ENCODE peak calls at places on chromosomes 11 and 22, in seven cellular contexts. One of them, this sample, is unnamed.

GRCh38 chr11:100808904-100809491 is 121.9 kb downstream of the ARHGAP42 start:
- DNase-seq in prostate gland: no peak
- DNase-seq in transverse colon: no peak
- DNase-seq in breast epithelium: no peak
- DNase-seq in right lobe of liver: no peak
- DNase-seq in brain microvascular endothelial cell: peak
- DNase-seq in mucosa of descending colon: no peak
- DNase-seq in this sample: no peak

GRCh38 chr22:25797891-25798290 is 55.9 kb downstream of the MYO18B start:
- DNase-seq in prostate gland: no peak
- DNase-seq in transverse colon: no peak
- DNase-seq in breast epithelium: no peak
- DNase-seq in right lobe of liver: no peak
- DNase-seq in brain microvascular endothelial cell: no peak
- DNase-seq in mucosa of descending colon: no peak
- DNase-seq in this sample: no peak

GRCh38 chr11:69119170-69119569 is 36.6 kb upstream of the SMIM38 start:
- DNase-seq in prostate gland: no peak
- DNase-seq in transverse colon: no peak
- DNase-seq in breast epithelium: no peak
- DNase-seq in right lobe of liver: no peak
- DNase-seq in brain microvascular endothelial cell: no peak
- DNase-seq in mucosa of descending colon: no peak
- DNase-seq in this sample: no peak

GRCh38 chr11:44979536-44980399 is 29.1 kb upstream of the TP53I11 start:
- DNase-seq in prostate gland: peak
- DNase-seq in transverse colon: peak
- DNase-seq in breast epithelium: peak
- DNase-seq in right lobe of liver: peak
- DNase-seq in brain microvascular endothelial cell: no peak
- DNase-seq in mucosa of descending colon: peak
- DNase-seq in this sample: peak

GRCh38 chr11:35911616-35912165 is 32.2 kb upstream of the LDLRAD3 start:
- DNase-seq in prostate gland: no peak
- DNase-seq in transverse colon: no peak
- DNase-seq in breast epithelium: no peak
- DNase-seq in right lobe of liver: no peak
- DNase-seq in brain microvascular endothelial cell: no peak
- DNase-seq in mucosa of descending colon: no peak
- DNase-seq in this sample: no peak

GRCh38 chr11:72244317-72245231 is 598 bp upstream of the PHOX2A start:
- DNase-seq in prostate gland: no peak
- DNase-seq in transverse colon: no peak
- DNase-seq in breast epithelium: no peak
- DNase-seq in right lobe of liver: no peak
- DNase-seq in brain microvascular endothelial cell: no peak
- DNase-seq in mucosa of descending colon: no peak
- DNase-seq in this sample: no peak

GRCh38 chr22:49632199-49633009 is 195.3 kb downstream of the BRD1 start:
- DNase-seq in prostate gland: peak
- DNase-seq in transverse colon: peak
- DNase-seq in breast epithelium: no peak
- DNase-seq in right lobe of liver: peak
- DNase-seq in brain microvascular endothelial cell: peak
- DNase-seq in mucosa of descending colon: peak
- DNase-seq in this sample: peak

GRCh38 chr11:130042093-130042591 is 27.6 kb upstream of the APLP2 start:
- DNase-seq in prostate gland: no peak
- DNase-seq in transverse colon: no peak
- DNase-seq in breast epithelium: no peak
- DNase-seq in right lobe of liver: no peak
- DNase-seq in brain microvascular endothelial cell: peak
- DNase-seq in mucosa of descending colon: no peak
- DNase-seq in this sample: peak

GRCh38 chr11:133992121-133992520 is 35.4 kb upstream of the IGSF9B start:
- DNase-seq in prostate gland: no peak
- DNase-seq in transverse colon: no peak
- DNase-seq in breast epithelium: no peak
- DNase-seq in right lobe of liver: no peak
- DNase-seq in brain microvascular endothelial cell: no peak
- DNase-seq in mucosa of descending colon: no peak
- DNase-seq in this sample: no peak

GRCh38 chr22:40261783-40262182 is 84.1 kb downstream of the TNRC6B start:
- DNase-seq in prostate gland: peak
- DNase-seq in transverse colon: no peak
- DNase-seq in breast epithelium: no peak
- DNase-seq in right lobe of liver: peak
- DNase-seq in brain microvascular endothelial cell: no peak
- DNase-seq in mucosa of descending colon: no peak
- DNase-seq in this sample: no peak

GRCh38 chr22:26553056-26553752 is 36.7 kb downstream of the TPST2 start:
- DNase-seq in prostate gland: no peak
- DNase-seq in transverse colon: no peak
- DNase-seq in breast epithelium: no peak
- DNase-seq in right lobe of liver: no peak
- DNase-seq in brain microvascular endothelial cell: peak
- DNase-seq in mucosa of descending colon: no peak
- DNase-seq in this sample: no peak

GRCh38 chr11:1017269-1018005 is 19.1 kb downstream of the MUC6 start:
- DNase-seq in prostate gland: peak
- DNase-seq in transverse colon: no peak
- DNase-seq in breast epithelium: peak
- DNase-seq in right lobe of liver: no peak
- DNase-seq in brain microvascular endothelial cell: no peak
- DNase-seq in mucosa of descending colon: no peak
- DNase-seq in this sample: no peak

GRCh38 chr11:28542556-28542955 is 434.4 kb downstream of the METTL15 start:
- DNase-seq in prostate gland: no peak
- DNase-seq in transverse colon: no peak
- DNase-seq in breast epithelium: no peak
- DNase-seq in right lobe of liver: no peak
- DNase-seq in brain microvascular endothelial cell: no peak
- DNase-seq in mucosa of descending colon: no peak
- DNase-seq in this sample: no peak

GRCh38 chr11:19715373-19715772 is 2.7 kb downstream of the NAV2 start:
- DNase-seq in prostate gland: no peak
- DNase-seq in transverse colon: no peak
- DNase-seq in breast epithelium: no peak
- DNase-seq in right lobe of liver: peak
- DNase-seq in brain microvascular endothelial cell: peak
- DNase-seq in mucosa of descending colon: no peak
- DNase-seq in this sample: peak

GRCh38 chr22:23804781-23805291 is 18.1 kb downstream of the SMARCB1 start:
- DNase-seq in prostate gland: no peak
- DNase-seq in transverse colon: no peak
- DNase-seq in breast epithelium: no peak
- DNase-seq in right lobe of liver: no peak
- DNase-seq in brain microvascular endothelial cell: no peak
- DNase-seq in mucosa of descending colon: no peak
- DNase-seq in this sample: no peak

GRCh38 chr11:65213322-65214211 is 31.8 kb downstream of the CAPN1 start:
- DNase-seq in prostate gland: no peak
- DNase-seq in transverse colon: no peak
- DNase-seq in breast epithelium: peak
- DNase-seq in right lobe of liver: no peak
- DNase-seq in brain microvascular endothelial cell: no peak
- DNase-seq in mucosa of descending colon: no peak
- DNase-seq in this sample: no peak

GRCh38 chr11:47861762-47862161 is 13.6 kb upstream of the NUP160 start:
- DNase-seq in prostate gland: no peak
- DNase-seq in transverse colon: no peak
- DNase-seq in breast epithelium: no peak
- DNase-seq in right lobe of liver: no peak
- DNase-seq in brain microvascular endothelial cell: peak
- DNase-seq in mucosa of descending colon: no peak
- DNase-seq in this sample: no peak

GRCh38 chr11:10181811-10182210 is 112.2 kb downstream of the SBF2 start:
- DNase-seq in prostate gland: no peak
- DNase-seq in transverse colon: no peak
- DNase-seq in breast epithelium: no peak
- DNase-seq in right lobe of liver: no peak
- DNase-seq in brain microvascular endothelial cell: no peak
- DNase-seq in mucosa of descending colon: no peak
- DNase-seq in this sample: peak
- H3K4me3 ChIP-seq in prostate gland: no peak
- H3K4me3 ChIP-seq in transverse colon: no peak
- H3K4me3 ChIP-seq in breast epithelium: no peak
- H3K4me3 ChIP-seq in right lobe of liver: no peak
- H3K4me3 ChIP-seq in brain microvascular endothelial cell: no peak
- H3K4me3 ChIP-seq in mucosa of descending colon: no peak
- H3K4me3 ChIP-seq in this sample: no peak

GRCh38 chr11:113163291-113164030 is 150.9 kb upstream of the TTC12 start:
- DNase-seq in prostate gland: no peak
- DNase-seq in transverse colon: no peak
- DNase-seq in breast epithelium: no peak
- DNase-seq in right lobe of liver: no peak
- DNase-seq in brain microvascular endothelial cell: no peak
- DNase-seq in mucosa of descending colon: no peak
- DNase-seq in this sample: no peak
- TF ChIP-seq CTCF in prostate gland: no peak
- TF ChIP-seq CTCF in transverse colon: no peak
- TF ChIP-seq CTCF in breast epithelium: no peak
- TF ChIP-seq CTCF in right lobe of liver: no peak
- TF ChIP-seq CTCF in brain microvascular endothelial cell: peak
- TF ChIP-seq CTCF in mucosa of descending colon: no peak
- TF ChIP-seq CTCF in this sample: no peak

DNA sequence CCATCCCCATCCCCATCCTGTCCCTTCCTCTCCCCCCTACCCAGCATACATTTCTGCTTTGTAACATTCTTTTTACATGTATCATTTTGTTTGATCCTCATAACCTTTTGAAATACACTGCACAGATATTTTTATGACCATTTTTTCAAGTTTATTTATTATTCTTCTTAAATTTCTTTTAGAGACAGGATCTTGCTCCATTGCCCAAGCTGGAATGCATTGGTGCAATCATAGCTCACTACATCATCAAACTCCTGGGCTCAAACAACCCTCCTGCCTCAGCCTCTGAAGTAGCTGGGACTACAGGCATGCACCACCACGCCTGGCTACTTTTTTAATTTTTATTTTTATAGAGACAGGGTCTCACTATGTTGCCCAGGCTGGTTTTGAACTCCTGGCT is 99.4 kb upstream of the AKIP1 start:
- DNase-seq in prostate gland: no peak
- DNase-seq in transverse colon: no peak
- DNase-seq in breast epithelium: no peak
- DNase-seq in right lobe of liver: no peak
- DNase-seq in brain microvascular endothelial cell: no peak
- DNase-seq in mucosa of descending colon: no peak
- DNase-seq in this sample: no peak
- H3K4me3 ChIP-seq in prostate gland: no peak
- H3K4me3 ChIP-seq in transverse colon: no peak
- H3K4me3 ChIP-seq in breast epithelium: peak
- H3K4me3 ChIP-seq in right lobe of liver: no peak
- H3K4me3 ChIP-seq in brain microvascular endothelial cell: no peak
- H3K4me3 ChIP-seq in mucosa of descending colon: no peak
- H3K4me3 ChIP-seq in this sample: no peak

DNA sequence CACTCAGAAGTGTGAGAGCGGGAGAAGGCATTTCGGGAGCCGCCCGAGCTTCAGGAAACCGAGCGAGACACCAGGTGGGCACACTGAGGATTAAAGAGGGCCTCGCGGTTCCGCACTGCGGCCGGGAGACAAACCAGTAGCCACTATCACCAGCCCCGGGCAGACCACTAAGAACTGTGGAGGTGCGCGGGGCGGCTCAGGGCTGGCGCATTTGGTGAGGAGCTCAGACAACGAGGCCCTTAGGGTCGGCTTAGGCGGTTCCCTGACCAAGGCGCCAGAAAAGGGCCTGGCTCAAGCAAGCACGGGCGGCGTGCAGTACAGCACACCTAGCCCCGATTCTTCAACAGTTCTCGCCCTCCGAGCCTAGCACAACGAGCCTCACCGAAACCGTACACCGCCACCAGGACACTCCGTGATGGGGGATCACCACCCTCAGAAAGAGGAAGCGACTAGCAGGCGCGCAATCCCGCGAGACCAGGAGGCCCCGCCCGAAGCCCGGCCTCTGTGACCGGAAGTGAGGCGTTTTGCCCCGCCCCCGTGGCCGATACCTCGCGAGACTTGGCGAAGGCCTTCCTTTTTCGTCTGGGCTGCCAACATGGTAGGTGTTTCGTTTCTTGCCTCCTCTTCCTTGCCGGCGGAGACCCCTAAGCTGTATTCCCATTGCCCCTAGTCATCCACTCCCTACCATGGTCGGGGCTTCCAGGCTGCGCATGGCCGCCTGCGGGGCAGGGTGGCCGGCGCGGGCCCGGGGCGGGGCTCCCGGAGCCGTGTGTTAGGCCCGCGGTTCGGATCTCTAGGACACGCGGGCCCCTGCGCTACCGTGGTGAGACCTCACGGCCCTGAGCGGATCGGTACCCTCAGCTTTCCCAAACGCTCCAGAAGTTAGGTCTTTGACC is at the start of the genes RPL27A and TRIM66:
- DNase-seq in prostate gland: peak
- DNase-seq in transverse colon: peak
- DNase-seq in breast epithelium: peak
- DNase-seq in right lobe of liver: peak
- DNase-seq in brain microvascular endothelial cell: peak
- DNase-seq in mucosa of descending colon: peak
- DNase-seq in this sample: peak
- TF ChIP-seq CTCF in prostate gland: peak
- TF ChIP-seq CTCF in transverse colon: no peak
- TF ChIP-seq CTCF in breast epithelium: peak
- TF ChIP-seq CTCF in right lobe of liver: no peak
- TF ChIP-seq CTCF in brain microvascular endothelial cell: peak
- TF ChIP-seq CTCF in mucosa of descending colon: peak
- TF ChIP-seq CTCF in this sample: no peak

GRCh38 chr11:76523786-76524436 is 79.1 kb downstream of the EMSY start:
- DNase-seq in prostate gland: no peak
- DNase-seq in transverse colon: no peak
- DNase-seq in breast epithelium: no peak
- DNase-seq in right lobe of liver: no peak
- DNase-seq in brain microvascular endothelial cell: no peak
- DNase-seq in mucosa of descending colon: no peak
- DNase-seq in this sample: no peak

GRCh38 chr11:76526878-76527277 is 82.1 kb downstream of the EMSY start:
- DNase-seq in prostate gland: no peak
- DNase-seq in transverse colon: no peak
- DNase-seq in breast epithelium: no peak
- DNase-seq in right lobe of liver: no peak
- DNase-seq in brain microvascular endothelial cell: no peak
- DNase-seq in mucosa of descending colon: no peak
- DNase-seq in this sample: no peak

GRCh38 chr11:76524919-76525318 is 80.1 kb downstream of the EMSY start:
- DNase-seq in prostate gland: peak
- DNase-seq in transverse colon: no peak
- DNase-seq in breast epithelium: no peak
- DNase-seq in right lobe of liver: no peak
- DNase-seq in brain microvascular endothelial cell: no peak
- DNase-seq in mucosa of descending colon: peak
- DNase-seq in this sample: peak

GRCh38 chr11:76524461-76524860 is 79.6 kb downstream of the EMSY start:
- DNase-seq in prostate gland: no peak
- DNase-seq in transverse colon: no peak
- DNase-seq in breast epithelium: no peak
- DNase-seq in right lobe of liver: no peak
- DNase-seq in brain microvascular endothelial cell: peak
- DNase-seq in mucosa of descending colon: no peak
- DNase-seq in this sample: no peak

DNA sequence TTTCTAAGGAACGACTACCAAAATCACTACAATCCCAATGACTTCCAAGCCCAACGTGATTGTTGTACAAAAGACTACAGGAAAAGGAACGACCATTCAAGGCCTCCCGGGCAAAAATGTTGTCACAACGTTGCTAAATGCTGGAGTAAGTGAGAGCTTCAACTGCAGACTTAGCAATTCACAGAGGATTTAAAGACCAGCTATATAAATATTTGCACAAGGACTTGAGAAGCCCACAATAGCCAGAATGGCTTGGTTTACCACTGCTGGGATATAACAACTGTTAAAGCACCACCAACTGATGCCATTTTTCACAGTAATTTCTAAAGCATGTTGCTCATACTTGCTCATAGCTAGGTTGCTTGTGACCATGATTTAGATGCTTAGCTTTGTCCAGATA is 78.3 kb downstream of the EMSY start:
- DNase-seq in prostate gland: no peak
- DNase-seq in transverse colon: no peak
- DNase-seq in breast epithelium: no peak
- DNase-seq in right lobe of liver: no peak
- DNase-seq in brain microvascular endothelial cell: peak
- DNase-seq in mucosa of descending colon: no peak
- DNase-seq in this sample: no peak
- H3K4me3 ChIP-seq in prostate gland: no peak
- H3K4me3 ChIP-seq in transverse colon: no peak
- H3K4me3 ChIP-seq in breast epithelium: no peak
- H3K4me3 ChIP-seq in right lobe of liver: no peak
- H3K4me3 ChIP-seq in brain microvascular endothelial cell: no peak
- H3K4me3 ChIP-seq in mucosa of descending colon: no peak
- H3K4me3 ChIP-seq in this sample: no peak

This sample was measured in epithelial cell of proximal tubule.